ENCODE peak calls at places on chromosomes 12 and 14, in four cellular contexts. V is WTC11, T is K562, Y is SK-N-SH. S is an unnamed sample.

GRCh38 chr12:92927436-92928116 is 1.5 kb downstream of the EEA1 start:
- DNase-seq in Y (no peak), V (no peak), T (peak), S (no peak)

GRCh38 chr14:80475074-80475473 is 263.8 kb upstream of the DIO2 start:
- DNase-seq in Y (no peak), V (no peak), T (no peak), S (no peak)

GRCh38 chr14:81682134-81682533 is 148.5 kb upstream of the SEL1L start:
- DNase-seq in T (no peak), V (no peak), Y (no peak), S (no peak)

GRCh38 chr14:50773632-50774541 is 57.1 kb downstream of the NIN start:
- DNase-seq in T (peak), V (peak), Y (peak), S (peak)

GRCh38 chr14:89924224-89924623 is 30.3 kb downstream of the EFCAB11 start:
- DNase-seq in T (no peak), V (no peak), Y (no peak), S (no peak)

GRCh38 chr12:89899651-89900050 is 191.0 kb upstream of the ATP2B1 start:
- DNase-seq in V (no peak), T (no peak), Y (no peak), S (no peak)

GRCh38 chr14:40476005-40476404 is 1043.8 kb upstream of the FBXO33 start:
- DNase-seq in T (no peak), V (no peak), Y (no peak), S (no peak)

GRCh38 chr12:6052206-6052939 is 72.1 kb downstream of the VWF start:
- DNase-seq in T (no peak), V (no peak), Y (no peak), S (no peak)

GRCh38 chr12:8696402-8697100 is 1.2 kb upstream of the RIMKLB start:
- DNase-seq in V (no peak), Y (no peak), T (no peak), S (no peak)

GRCh38 chr12:96193725-96194571 is at the start of gene ELK3:
- DNase-seq in V (peak), Y (peak), T (peak), S (no peak)

GRCh38 chr12:114480309-114481199 is 74.6 kb upstream of the TBX5 start:
- DNase-seq in Y (no peak), V (peak), T (no peak), S (peak)

GRCh38 chr14:80005561-80005960 is 205.7 kb downstream of the DIO2 start:
- DNase-seq in T (no peak), V (no peak), Y (no peak), S (no peak)

GRCh38 chr12:6703631-6704030 is 3.0 kb upstream of the PIANP start:
- DNase-seq in T (peak), Y (no peak), V (peak), S (peak)

GRCh38 chr12:98998697-98999299 is 353.7 kb downstream of the APAF1 start:
- DNase-seq in T (peak), Y (peak), V (no peak), S (no peak)

GRCh38 chr12:65335021-65335714 is 56.7 kb downstream of the MSRB3 start:
- DNase-seq in V (no peak), Y (peak), T (no peak), S (no peak)

GRCh38 chr12:6056406-6057211 is 67.9 kb downstream of the VWF start:
- DNase-seq in V (peak), Y (peak), T (peak), S (peak)

GRCh38 chr12:3041558-3042164 is 35.5 kb upstream of the TSPAN9 start:
- DNase-seq in T (peak), Y (peak), V (peak), S (peak)

GRCh38 chr12:50066402-50066801 is 9.0 kb downstream of the ASIC1 start:
- DNase-seq in T (no peak), V (no peak), Y (no peak), S (no peak)

GRCh38 chr12:52542785-52543318 is 10.1 kb downstream of the KRT71 start:
- DNase-seq in Y (no peak), V (no peak), T (no peak), S (no peak)

GRCh38 chr12:6635375-6635855 is 344 bp downstream of the LPAR5 start:
- DNase-seq in Y (peak), V (no peak), T (no peak), S (no peak)

GRCh38 chr14:66105819-66106218 is 380.4 kb upstream of the CCDC196 start:
- DNase-seq in Y (no peak), T (no peak), V (no peak), S (no peak)

GRCh38 chr14:90728951-90729350 is 87.3 kb downstream of the TTC7B start:
- DNase-seq in T (no peak), Y (no peak), V (no peak), S (no peak)

GRCh38 chr14:52048641-52049204 is 20.1 kb downstream of the NID2 start:
- DNase-seq in Y (no peak), T (no peak), V (no peak), S (no peak)

GRCh38 chr14:99531221-99532096 is 50.2 kb downstream of the CCNK start:
- DNase-seq in T (no peak), V (no peak), Y (no peak), S (no peak)

GRCh38 chr14:92704036-92704804 is 44.2 kb downstream of the LGMN start:
- DNase-seq in T (no peak), V (no peak), Y (no peak), S (no peak)

GRCh38 chr12:110856517-110856916 is 9.7 kb downstream of the CCDC63 start:
- DNase-seq in T (no peak), Y (no peak), V (no peak), S (no peak)
- TF ChIP-seq TEAD4 in T (no peak), Y (no peak), V (no peak), S (no peak)

GRCh38 chr14:54676822-54677708 is 110.1 kb downstream of the SAMD4A start:
- DNase-seq in T (no peak), V (peak), Y (peak), S (no peak)
- TF ChIP-seq USF2 in T (no peak), V (no peak), Y (no peak), S (no peak)

GRCh38 chr12:4448943-4449861 is 3.6 kb upstream of the FGF6 start:
- DNase-seq in Y (no peak), T (no peak), V (no peak), S (no peak)
- TF ChIP-seq TEAD4 in Y (no peak), T (no peak), V (no peak), S (no peak)

GRCh38 chr12:108838194-108839010 is 19.0 kb downstream of the SSH1 start:
- DNase-seq in V (peak), Y (peak), T (peak), S (no peak)

GRCh38 chr12:108839890-108840230 is 17.5 kb downstream of the SSH1 start:
- DNase-seq in Y (no peak), V (no peak), T (no peak), S (no peak)

GRCh38 chr12:108839011-108839889 is 18.1 kb downstream of the SSH1 start:
- DNase-seq in T (no peak), Y (peak), V (no peak), S (no peak)

GRCh38 chr12:108842364-108842763 is 15.0 kb downstream of the SSH1 start:
- DNase-seq in V (no peak), T (no peak), Y (no peak), S (no peak)

DNA sequence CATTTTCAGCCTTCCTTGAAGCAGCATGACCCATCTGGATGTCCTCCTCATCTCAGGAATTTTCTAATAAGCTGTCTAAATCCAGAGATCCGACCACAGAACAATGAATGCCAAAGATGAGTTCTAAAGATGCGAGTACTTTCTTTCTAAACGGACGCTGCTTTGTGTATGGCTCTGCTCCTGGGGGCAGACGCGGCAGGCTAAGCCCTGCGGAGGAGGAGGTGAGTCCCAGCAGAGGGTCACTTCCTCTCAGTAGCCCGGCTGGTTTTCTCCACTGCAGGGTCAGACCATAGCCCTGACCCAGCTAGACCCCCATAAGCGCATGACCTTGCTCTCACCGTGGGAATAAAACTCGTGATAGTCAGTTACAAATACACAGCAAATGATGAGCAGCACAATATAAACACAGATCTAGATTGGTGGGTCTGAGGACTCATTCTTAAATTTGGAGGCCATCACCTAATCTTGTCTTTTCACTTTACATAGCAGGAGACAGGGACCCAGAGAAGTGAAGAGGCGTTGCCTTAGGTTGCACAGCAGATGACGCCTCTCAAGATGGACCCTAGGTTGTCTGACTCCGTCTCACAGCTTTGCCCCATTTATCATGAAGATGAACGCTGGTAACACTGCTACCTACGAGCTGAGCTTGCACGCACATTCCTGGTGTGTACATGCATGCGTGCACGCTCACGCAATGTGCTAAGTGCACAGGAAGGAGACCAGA is 16.6 kb downstream of the SSH1 start:
- DNase-seq in T (no peak), V (no peak), Y (no peak), S (no peak)
- TF ChIP-seq USF2 in T (no peak), V (no peak), Y (no peak), S (no peak)

GRCh38 chr12:107515446-107515958 is 170.1 kb upstream of the PWP1 start:
- DNase-seq in T (no peak), V (no peak), Y (no peak), S (no peak)
- TF ChIP-seq TEAD4 in T (no peak), V (no peak), Y (peak), S (no peak)

GRCh38 chr12:42590324-42590934 is 883 bp upstream of the PRICKLE1 start:
- DNase-seq in T (no peak), Y (peak), V (peak), S (no peak)
- TF ChIP-seq USF2 in T (no peak), Y (no peak), V (no peak), S (no peak)

DNA sequence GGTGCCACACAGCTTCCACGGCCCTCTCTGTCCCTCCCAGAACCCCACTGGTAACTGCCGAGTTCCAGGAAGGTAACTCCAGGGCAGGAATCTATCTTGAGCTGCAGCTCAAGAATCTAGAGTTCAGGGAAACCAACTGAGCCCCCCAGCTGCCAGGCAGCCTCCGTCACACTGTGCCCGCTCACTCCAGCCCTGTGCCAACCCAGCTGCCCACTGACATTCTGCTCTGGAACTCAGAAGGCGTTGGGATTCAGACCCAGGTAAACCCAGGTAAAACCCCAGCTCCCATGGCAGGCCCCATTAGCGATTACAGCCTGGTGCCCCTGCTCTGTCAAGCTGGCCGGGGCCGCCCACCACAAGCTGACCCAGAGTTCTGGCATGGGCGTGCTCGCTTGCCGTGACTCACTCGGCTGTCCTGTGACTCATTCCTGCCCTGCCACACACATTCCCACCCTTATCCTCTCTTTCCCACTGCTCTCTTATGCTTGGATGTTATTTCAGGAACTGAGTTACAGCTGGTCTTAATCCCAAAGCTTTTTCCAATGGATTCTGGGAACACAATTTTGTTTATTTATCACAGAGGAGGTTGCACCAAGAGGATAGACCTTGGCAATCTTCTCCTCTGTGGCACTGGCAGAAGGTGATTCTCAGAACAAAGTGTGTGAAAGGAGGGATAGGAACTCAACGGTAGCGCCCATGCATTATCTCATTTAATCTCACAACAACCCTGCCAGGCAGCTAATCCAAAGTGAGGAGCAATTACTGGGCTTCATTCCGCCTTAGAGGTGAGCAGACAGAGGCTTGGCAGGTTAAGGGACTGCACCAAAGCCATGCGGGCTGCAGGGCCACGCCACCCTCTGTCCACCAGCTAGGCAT is 33.2 kb downstream of the SYNE3 start:
- DNase-seq in Y (no peak), T (no peak), V (no peak), S (no peak)
- TF ChIP-seq TEAD4 in Y (peak), T (no peak), V (no peak), S (no peak)

DNA sequence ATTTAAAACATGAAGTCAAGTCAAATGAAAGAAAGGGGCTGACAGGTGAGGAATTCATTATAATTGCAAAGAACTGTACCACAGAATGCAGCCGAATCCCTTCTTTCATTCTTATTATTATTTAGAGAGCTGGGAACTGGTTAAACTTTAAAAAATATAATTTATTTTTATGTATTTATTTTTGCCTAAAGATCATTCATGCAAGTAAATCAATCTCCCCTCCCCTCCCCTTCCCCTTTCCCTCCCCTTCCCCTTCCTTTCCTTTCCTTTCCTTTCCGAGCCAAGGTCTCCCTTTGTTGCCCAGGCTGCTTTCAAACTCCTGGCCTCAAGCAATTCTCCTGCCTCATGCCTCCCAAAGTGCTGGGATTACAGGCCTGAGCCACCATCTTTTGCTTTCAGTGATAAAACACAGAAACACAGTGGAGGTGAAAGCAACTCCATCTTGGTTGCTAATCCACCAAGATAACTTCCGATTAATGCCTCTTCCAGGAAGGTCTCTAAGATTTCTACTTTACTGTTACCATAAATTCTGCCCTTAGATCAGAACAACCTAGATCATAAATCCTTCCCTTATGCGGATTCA is 6.0 kb upstream of the UBC start:
- DNase-seq in Y (no peak), V (no peak), T (no peak), S (no peak)
- TF ChIP-seq USF2 in Y (no peak), V (no peak), T (no peak), S (no peak)

DNA sequence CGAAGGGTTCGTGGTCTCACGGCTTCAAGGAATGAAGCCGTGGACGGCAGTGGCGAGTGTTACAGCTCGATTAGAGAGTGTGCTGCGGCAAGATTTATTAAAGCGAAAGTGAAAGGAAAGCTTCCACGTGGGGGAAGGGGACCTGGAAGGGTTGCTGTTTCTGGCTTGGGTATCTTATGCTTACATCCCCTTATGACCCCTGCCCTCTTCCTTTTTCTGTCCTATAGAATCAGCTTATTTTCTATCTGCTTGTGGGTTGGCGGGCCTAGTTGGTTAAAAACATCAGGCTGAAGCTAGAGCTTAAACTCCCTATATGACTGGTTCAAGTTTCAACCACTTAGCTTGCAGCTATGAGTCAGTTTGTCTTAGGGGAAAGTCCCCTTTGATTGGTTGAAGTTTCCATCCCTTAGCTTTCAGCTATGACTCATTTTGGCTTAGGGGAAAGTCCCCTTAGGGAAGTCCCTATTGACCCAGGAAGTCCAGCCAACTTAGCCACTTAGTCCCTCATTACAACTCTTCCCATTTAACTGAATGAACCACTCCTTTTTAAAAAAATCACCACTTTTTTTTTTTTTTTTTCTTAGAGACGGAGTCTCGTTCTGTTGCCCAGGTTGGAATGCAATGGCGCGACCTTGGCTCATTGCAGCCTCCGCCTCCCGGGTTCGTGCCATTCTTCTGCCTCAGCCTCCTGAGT is 1494.7 kb upstream of the TMEM132C start:
- DNase-seq in V (no peak), T (peak), Y (no peak), S (no peak)
- TF ChIP-seq TEAD4 in V (no peak), T (peak), Y (no peak), S (no peak)